ENCODE peak calls at places on chromosomes 11 and 22, in five cellular contexts. V is A549, C is K562, M is IMR-90, Q is GM12878. I is an unnamed sample.

GRCh38 chr11:72397333-72397732 is 37.0 kb downstream of the CLPB start:
- DNase-seq in M (no peak), V (no peak), C (no peak), Q (no peak), I (no peak)

GRCh38 chr11:123082977-123083376 is 21.0 kb upstream of the HSPA8 start:
- DNase-seq in C (no peak), Q (no peak), M (no peak), V (no peak), I (no peak)

GRCh38 chr11:120648706-120649250 is 137.2 kb downstream of the GRIK4 start:
- DNase-seq in V (no peak), Q (no peak), C (no peak), M (no peak), I (no peak)

GRCh38 chr11:32418836-32419235 is 16.5 kb downstream of the WT1 start:
- DNase-seq in M (no peak), Q (no peak), V (no peak), C (no peak), I (no peak)

GRCh38 chr11:19116315-19116970 is 525 bp upstream of the ZDHHC13 start:
- DNase-seq in V (no peak), C (no peak), M (no peak), Q (peak; percentile 17), I (no peak)

GRCh38 chr22:41862160-41862529 is 29.2 kb downstream of the SREBF2 start:
- DNase-seq in M (peak; percentile 23), C (no peak), Q (peak; percentile 83), V (no peak), I (peak; percentile 39)

GRCh38 chr11:14055936-14056335 is 93.4 kb downstream of the SPON1 start:
- DNase-seq in M (no peak), C (no peak), Q (no peak), V (no peak), I (no peak)

GRCh38 chr22:42769574-42770447 is 49.1 kb upstream of the A4GALT start:
- DNase-seq in C (peak; percentile 62), Q (peak; percentile 44), V (peak; percentile 51), M (peak; percentile 95), I (no peak)

GRCh38 chr22:45709004-45709739 is 37.5 kb downstream of the ATXN10 start:
- DNase-seq in M (peak; percentile 79), Q (no peak), V (peak; percentile 90), C (no peak), I (peak; percentile 59)

GRCh38 chr11:118379497-118379896 is 20.1 kb downstream of the UBE4A start:
- DNase-seq in C (no peak), M (no peak), Q (no peak), V (no peak), I (no peak)

GRCh38 chr11:94104734-94105133 is 23.9 kb upstream of the PANX1 start:
- DNase-seq in Q (no peak), C (no peak), V (no peak), M (no peak), I (no peak)

GRCh38 chr11:94111241-94111640 is 17.4 kb upstream of the PANX1 start:
- DNase-seq in C (no peak), M (no peak), V (no peak), Q (no peak), I (no peak)

GRCh38 chr11:94103476-94103875 is 25.2 kb upstream of the PANX1 start:
- DNase-seq in V (no peak), Q (no peak), C (no peak), M (no peak), I (no peak)

GRCh38 chr11:94106699-94107098 is 21.9 kb upstream of the PANX1 start:
- DNase-seq in M (no peak), V (no peak), C (no peak), Q (no peak), I (no peak)

DNA sequence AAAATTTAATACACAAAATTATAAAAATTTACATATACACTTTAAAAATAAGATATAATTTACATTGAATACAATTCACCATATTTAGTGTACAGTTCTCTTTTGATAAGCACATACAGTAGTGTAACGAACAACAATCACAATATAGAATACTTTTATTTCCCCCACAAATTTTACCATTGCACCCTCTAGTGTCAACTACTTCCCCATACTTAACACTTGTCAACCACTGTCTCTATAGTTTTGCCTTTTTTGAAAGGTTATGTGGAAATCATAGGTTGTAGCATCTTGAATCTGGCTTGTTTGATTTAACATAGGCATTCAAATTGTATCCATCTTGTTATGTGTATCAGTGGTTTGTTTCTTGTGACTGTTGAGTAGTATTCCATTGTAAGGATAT is 21.3 kb upstream of the PANX1 start:
- DNase-seq in M (no peak), V (no peak), Q (no peak), C (no peak), I (no peak)
- TF ChIP-seq CTCF in M (peak; percentile 8), V (no peak), Q (no peak), C (no peak), I (no peak)

GRCh38 chr22:47686594-47687363 is 924.3 kb downstream of the TBC1D22A start:
- DNase-seq in C (no peak), Q (no peak), M (no peak), V (no peak), I (no peak)
- TF ChIP-seq BHLHE40 in C (no peak), Q (no peak), M (no peak), V (no peak), I (no peak)

GRCh38 chr22:21641795-21642583 is at the start of gene SDF2L1:
- DNase-seq in V (peak; percentile 97), Q (peak; percentile 88), C (peak; percentile 100), M (peak; percentile 99), I (peak; percentile 97)
- TF ChIP-seq CTCF in V (no peak), Q (no peak), C (no peak), M (no peak), I (no peak)

GRCh38 chr22:35966314-35967045 is 62.1 kb downstream of the RBFOX2 start:
- DNase-seq in V (no peak), M (peak; percentile 35), Q (no peak), C (no peak), I (no peak)
- TF ChIP-seq BHLHE40 in V (no peak), M (no peak), Q (no peak), C (no peak), I (no peak)

DNA sequence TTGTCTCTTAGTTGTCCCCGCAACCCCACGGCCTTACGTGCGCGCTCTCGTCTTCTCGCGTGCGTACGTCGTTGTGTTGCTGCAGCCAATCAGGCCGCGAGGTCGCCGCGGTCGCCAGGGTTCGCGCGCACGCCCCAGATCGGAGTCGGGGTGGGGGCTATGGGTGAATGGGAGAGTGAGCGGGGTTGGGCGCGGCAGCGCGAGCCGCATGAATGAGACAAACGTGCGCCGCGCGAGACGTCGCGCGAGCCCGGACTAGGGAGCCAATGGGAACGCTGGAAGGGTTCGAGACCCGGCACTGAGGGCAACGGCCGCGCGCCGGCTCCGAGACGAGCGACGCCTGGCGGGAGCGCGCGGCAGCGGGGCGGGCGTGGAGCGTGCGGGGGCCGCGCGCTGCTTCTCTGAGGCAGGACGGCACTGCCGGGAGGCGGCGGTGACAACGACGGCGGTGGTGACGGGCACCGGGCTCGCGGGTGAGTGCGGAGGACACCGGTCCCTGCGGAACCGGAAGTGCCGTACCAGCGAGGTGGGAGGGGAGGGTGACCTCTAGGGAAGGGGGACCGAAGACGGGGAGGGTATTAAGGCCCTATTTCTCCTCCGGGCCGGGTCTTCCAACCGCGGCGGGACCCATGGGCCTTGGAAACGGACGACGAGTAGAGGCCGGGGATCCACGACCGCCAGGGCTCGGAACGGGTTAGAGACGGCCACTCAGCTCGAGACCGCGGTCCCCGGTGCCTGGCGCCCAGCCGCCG is at the start of gene ZDHHC5:
- DNase-seq in M (peak; percentile 100), V (peak; percentile 100), Q (peak; percentile 99), C (peak; percentile 98), I (peak; percentile 97)
- TF ChIP-seq CTCF in M (peak; percentile 57), V (no peak), Q (peak; percentile 25), C (peak; percentile 59), I (peak; percentile 57)

DNA sequence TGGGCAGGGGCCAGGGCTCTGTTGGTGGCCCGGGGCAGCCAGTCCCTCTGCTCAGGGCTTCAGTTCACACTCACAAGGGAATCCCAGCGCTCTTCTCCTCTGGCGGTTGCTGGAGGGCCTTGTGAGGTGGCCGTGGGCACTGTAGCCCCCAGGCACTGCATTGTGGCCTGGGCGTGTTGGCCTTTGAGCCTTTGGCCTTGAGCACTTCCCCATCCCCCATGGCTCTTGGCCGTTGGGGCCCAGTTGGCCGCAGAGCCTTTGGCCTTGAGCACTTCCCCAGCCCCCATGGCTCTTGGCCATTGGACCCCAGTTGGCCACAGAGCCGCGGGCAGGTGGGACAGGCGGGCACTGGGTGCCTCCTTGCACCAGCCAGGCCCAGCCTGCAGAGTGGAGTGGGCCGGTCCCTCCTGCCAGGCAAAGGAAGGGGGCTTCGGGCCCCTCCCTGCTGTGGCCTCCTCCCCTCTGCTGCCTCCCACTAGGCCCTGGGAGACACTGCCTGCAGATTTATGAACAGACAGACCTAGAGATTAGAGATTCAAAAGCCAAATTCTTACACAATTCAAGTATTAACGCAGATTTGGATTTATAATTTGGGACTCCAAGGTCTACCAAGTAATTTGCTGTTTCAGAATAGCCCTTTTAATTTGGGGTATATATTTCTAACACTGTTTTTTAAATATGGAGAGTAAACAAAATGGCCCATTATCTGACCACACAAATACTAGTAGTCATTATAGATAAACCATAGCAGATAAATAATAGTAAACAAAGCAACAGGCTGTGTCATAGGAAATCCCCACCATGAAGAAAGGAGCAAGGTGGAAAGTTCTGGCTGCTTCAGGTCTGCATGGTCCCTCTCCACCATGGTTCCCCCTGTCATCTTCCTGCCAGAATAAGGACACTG is 18.2 kb upstream of the TXNRD2 start:
- DNase-seq in M (no peak), Q (no peak), C (no peak), V (no peak), I (no peak)
- TF ChIP-seq BHLHE40 in M (no peak), Q (no peak), C (no peak), V (no peak), I (no peak)

DNA sequence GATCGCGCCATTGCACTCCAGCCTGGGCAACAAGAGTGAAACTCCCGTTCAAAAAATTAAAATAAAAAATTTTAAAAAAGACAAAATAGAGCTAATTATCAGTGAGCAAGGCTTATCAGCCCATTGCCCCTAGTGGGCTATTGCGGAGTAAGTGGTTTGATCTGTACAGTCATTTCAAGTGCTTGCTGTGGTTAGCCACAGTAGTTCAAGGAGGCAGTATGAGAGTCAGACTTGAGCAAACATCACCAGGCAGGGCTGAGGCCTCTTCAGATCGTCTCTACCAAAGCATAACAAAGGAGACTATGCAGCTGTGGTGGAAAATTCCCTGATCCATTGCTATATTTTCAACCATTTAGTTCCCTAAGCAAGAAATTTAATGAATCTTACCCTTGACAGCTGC is 4.3 kb upstream of the SBF2 start:
- DNase-seq in Q (peak; percentile 66), M (peak; percentile 98), V (peak; percentile 36), C (no peak), I (peak; percentile 42)
- TF ChIP-seq CTCF in Q (peak; percentile 3), M (peak; percentile 48), V (no peak), C (no peak), I (no peak)

DNA sequence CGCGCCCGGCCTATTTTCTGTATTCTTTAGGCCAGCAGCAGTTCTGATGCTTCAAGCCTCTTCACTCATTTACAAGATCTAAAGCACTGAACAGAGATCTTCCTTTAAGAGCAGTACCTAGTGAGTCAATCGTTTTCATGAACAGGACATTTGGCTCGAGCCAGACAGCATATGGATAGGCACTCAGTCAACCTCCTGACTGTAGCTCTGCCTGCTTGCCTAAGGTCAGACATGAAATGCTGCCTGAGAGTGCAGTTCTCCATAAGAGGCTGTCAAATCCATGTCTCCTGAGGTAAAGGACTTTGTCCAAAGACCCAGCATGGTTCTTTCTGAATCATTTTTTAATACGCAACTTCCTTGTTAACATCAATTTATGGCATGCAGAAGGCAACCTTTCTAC is 941.2 kb downstream of the DLG2 start:
- DNase-seq in C (no peak), V (no peak), Q (no peak), M (no peak), I (no peak)
- TF ChIP-seq BHLHE40 in C (no peak), V (no peak), Q (no peak), M (no peak), I (no peak)